ENCODE peak calls at places on chromosomes 2 and 18, in nine cellular contexts. S is colonic mucosa, Z is neuronal stem cell, K is heart left ventricle, A is spleen, Y is iPS DF 6.9, Q is fibroblast of lung, U is IMR-90, E is left ventricle myocardium inferior. H is an unnamed sample.

GRCh38 chr2:237874585-237875161 is 15.2 kb downstream of the RAMP1 start:
- DNase-seq in S (no peak), E (no peak), K (no peak), Z (no peak), Y (no peak), A (peak; percentile 51), Q (peak; percentile 82), U (peak; percentile 76), H (peak; percentile 89)

GRCh38 chr2:234492687-234493086 is 4.2 kb downstream of the ARL4C start:
- DNase-seq in K (no peak), Z (no peak), A (no peak), Y (no peak), Q (no peak), S (no peak), U (no peak), E (no peak), H (no peak)

GRCh38 chr2:239930378-239930777 is 94.8 kb downstream of the NDUFA10 start:
- DNase-seq in S (peak; percentile 7), E (peak; percentile 2), A (peak; percentile 51), Q (no peak), Z (no peak), U (no peak), K (peak; percentile 15), Y (no peak), H (no peak)

GRCh38 chr2:37688771-37689468 is 17.5 kb upstream of the CDC42EP3 start:
- DNase-seq in Z (no peak), Y (no peak), A (no peak), K (no peak), U (peak; percentile 91), Q (peak; percentile 94), S (no peak), E (no peak), H (peak; percentile 76)

GRCh38 chr18:47422524-47422923 is 171.1 kb upstream of the SKOR2 start:
- DNase-seq in U (no peak), Z (no peak), Y (no peak), Q (no peak), K (no peak), A (no peak), S (no peak), E (no peak), H (no peak)

GRCh38 chr2:67880291-67880761 is 182.5 kb downstream of the C1D start:
- DNase-seq in U (peak; percentile 16), A (no peak), Z (no peak), Q (peak; percentile 69), Y (no peak), K (no peak), S (no peak), E (no peak), H (no peak)

GRCh38 chr2:197097578-197098366 is 171.3 kb upstream of the PGAP1 start:
- DNase-seq in U (peak; percentile 95), Z (no peak), Y (no peak), K (peak; percentile 73), E (peak; percentile 75), S (no peak), A (no peak), Q (peak; percentile 100), H (no peak)

GRCh38 chr2:147451131-147451530 is 393.7 kb upstream of the ACVR2A start:
- DNase-seq in K (no peak), Y (no peak), Q (no peak), U (no peak), Z (no peak), A (no peak), S (no peak), E (no peak), H (no peak)

GRCh38 chr2:169073211-169073971 is 4.0 kb downstream of the DHRS9 start:
- DNase-seq in K (no peak), S (no peak), Z (no peak), A (no peak), Q (peak; percentile 34), Y (no peak), U (no peak), E (no peak), H (no peak)

GRCh38 chr2:169071455-169071854 is 2.1 kb downstream of the DHRS9 start:
- DNase-seq in A (no peak), U (no peak), E (no peak), Y (no peak), Q (no peak), S (no peak), K (no peak), Z (no peak), H (no peak)

GRCh38 chr2:169073972-169074751 is 4.8 kb downstream of the DHRS9 start:
- DNase-seq in A (no peak), Q (peak; percentile 88), U (no peak), S (no peak), Y (no peak), E (no peak), K (no peak), Z (no peak), H (no peak)

GRCh38 chr2:169069818-169070217 is 455 bp downstream of the DHRS9 start:
- DNase-seq in U (no peak), Z (no peak), A (no peak), E (no peak), S (no peak), Y (no peak), Q (no peak), K (no peak), H (no peak)

GRCh38 chr2:169072163-169072925 is 3.0 kb downstream of the DHRS9 start:
- DNase-seq in K (no peak), S (no peak), Y (no peak), Z (no peak), U (no peak), Q (no peak), A (no peak), E (no peak), H (no peak)
- H3K4me3 ChIP-seq in K (no peak overlapping the region), S (no peak overlapping the region), Y (no peak overlapping the region), Z (no peak overlapping the region), U (no peak overlapping the region), Q (no peak overlapping the region), A (peak overlapping the region; percentile 21), E (no peak overlapping the region), H (no peak overlapping the region)

GRCh38 chr18:66599190-66599589 is 4.7 kb downstream of the CDH19 start:
- DNase-seq in Z (no peak), S (no peak), Y (no peak), Q (peak; percentile 10), A (no peak), K (no peak), U (no peak), E (no peak), H (peak; percentile 35)
- H3K4me3 ChIP-seq in Z (no peak overlapping the region), S (no peak overlapping the region), Y (no peak overlapping the region), Q (no peak overlapping the region), A (no peak overlapping the region), K (peak overlapping the region; percentile 43), U (no peak overlapping the region), E (peak overlapping the region; percentile 58), H (no peak overlapping the region)

GRCh38 chr2:70095833-70096670 is 8.8 kb downstream of the PCBP1 start:
- DNase-seq in E (no peak), S (no peak), Q (no peak), A (no peak), Z (no peak), U (no peak), Y (no peak), K (no peak), H (no peak)

GRCh38 chr2:70094171-70094977 is 7.1 kb downstream of the PCBP1 start:
- DNase-seq in Q (peak; percentile 28), S (no peak), Z (no peak), E (no peak), Y (no peak), U (peak; percentile 29), K (no peak), A (no peak), H (no peak)

GRCh38 chr2:70098032-70098431 is 10.8 kb downstream of the PCBP1 start:
- DNase-seq in A (no peak), Q (no peak), S (no peak), Z (no peak), E (no peak), K (no peak), U (no peak), Y (no peak), H (no peak)

GRCh38 chr2:70091816-70092215 is 4.5 kb downstream of the PCBP1 start:
- DNase-seq in E (no peak), Z (no peak), S (no peak), Y (no peak), Q (no peak), U (no peak), K (no peak), A (no peak), H (no peak)

DNA sequence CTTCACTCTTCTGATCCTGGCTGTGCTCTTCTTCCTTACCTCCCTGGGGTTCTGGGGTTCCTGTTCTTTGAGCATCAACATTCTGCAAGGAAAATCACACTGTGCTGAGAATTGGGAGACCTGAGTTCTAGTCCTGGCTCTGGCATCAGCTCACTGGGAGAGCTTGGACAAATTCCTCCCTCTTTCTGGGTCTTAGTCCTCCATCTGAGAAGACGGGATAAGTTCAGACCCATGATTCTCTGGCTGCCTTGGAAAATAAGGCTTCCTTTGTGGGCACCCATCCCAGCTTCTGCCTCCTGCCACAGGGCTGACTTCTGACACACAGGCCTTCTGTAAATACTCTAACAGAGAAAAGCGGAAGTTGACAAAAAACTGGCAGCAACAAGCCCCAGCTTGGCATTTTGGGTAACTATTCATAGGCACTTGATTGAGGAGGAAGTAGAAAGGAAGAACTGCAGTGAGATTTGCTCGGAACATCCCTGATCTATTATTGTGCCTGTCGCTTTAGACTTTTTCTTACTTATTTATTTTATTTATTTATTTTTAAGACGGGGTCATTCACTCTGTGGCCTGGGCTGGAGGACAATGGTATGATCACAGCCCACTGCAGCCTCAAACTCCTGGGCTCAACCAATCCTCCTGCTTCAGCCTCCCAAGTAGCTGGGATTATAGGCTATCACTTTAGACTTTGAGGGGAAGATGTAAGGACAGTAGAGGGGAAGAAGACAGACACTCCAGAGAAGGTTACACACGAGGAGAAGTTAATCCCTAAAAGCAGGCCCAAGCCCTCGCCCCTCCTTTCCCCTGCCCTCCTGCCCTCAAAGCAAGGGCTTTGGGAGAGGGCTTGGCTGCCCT is 7.9 kb downstream of the PCBP1 start:
- DNase-seq in Y (no peak), A (peak; percentile 84), E (peak; percentile 32), S (peak; percentile 63), Z (no peak), K (peak; percentile 67), Q (peak; percentile 47), U (peak; percentile 67), H (no peak)
- H3K4me3 ChIP-seq in Y (no peak overlapping the region), A (peak overlapping the region; percentile 59), E (no peak overlapping the region), S (no peak overlapping the region), Z (no peak overlapping the region), K (no peak overlapping the region), Q (no peak overlapping the region), U (no peak overlapping the region), H (no peak overlapping the region)

GRCh38 chr2:47108638-47109372 is 46.3 kb downstream of the STPG4 start:
- DNase-seq in Y (no peak), Z (no peak), E (no peak), Q (no peak), K (no peak), S (no peak), U (peak; percentile 30), A (no peak), H (peak; percentile 68)
- H3K4me3 ChIP-seq in Y (no peak overlapping the region), Z (no peak overlapping the region), E (no peak overlapping the region), Q (no peak overlapping the region), K (no peak overlapping the region), S (no peak overlapping the region), U (no peak overlapping the region), A (no peak overlapping the region), H (peak overlapping the region; percentile 24)

GRCh38 chr2:201203916-201204654 is 21.1 kb downstream of the CASP10 start:
- DNase-seq in Y (no peak), E (no peak), Z (no peak), Q (peak; percentile 3), U (peak; percentile 69), S (no peak), A (no peak), K (no peak), H (no peak)
- H3K4me3 ChIP-seq in Y (no peak overlapping the region), E (no peak overlapping the region), Z (no peak overlapping the region), Q (no peak overlapping the region), U (no peak overlapping the region), S (no peak overlapping the region), A (no peak overlapping the region), K (no peak overlapping the region), H (no peak overlapping the region)

H was measured in PC-9.